ENCODE peak calls at places on chromosomes 16 and 17, in six cellular contexts. T is dorsolateral prefrontal cortex, M is heart right ventricle, W is PC-3, E is body of pancreas, O is right cardiac atrium. D is an unnamed sample.

GRCh38 chr16:6020162-6020980 is 922.8 kb upstream of the EEF2KMT start:
- DNase-seq in T (no peak), M (no peak), W (no peak), E (no peak), O (no peak), D (no peak)

GRCh38 chr16:30775381-30776099 is 11.5 kb downstream of the ZNF629 start:
- DNase-seq in T (peak), M (peak), W (peak), E (peak), O (peak), D (peak)

GRCh38 chr16:69706256-69706974 is 19.9 kb downstream of the NQO1 start:
- DNase-seq in T (no peak), M (no peak), W (peak), E (no peak), O (no peak), D (no peak)

GRCh38 chr16:75105306-75106061 is 11.1 kb downstream of the LDHD start:
- DNase-seq in T (no peak), M (peak), W (no peak), E (peak), O (no peak), D (peak)

GRCh38 chr17:70261170-70261569 is 91.8 kb downstream of the KCNJ2 start:
- DNase-seq in T (no peak), M (no peak), W (no peak), E (no peak), O (no peak), D (no peak)

GRCh38 chr17:5500804-5501391 is 14.5 kb downstream of the MIS12 start:
- DNase-seq in T (peak), M (peak), W (peak), E (peak), O (peak), D (peak)

GRCh38 chr17:61862975-61863800 is at the start of gene BRIP1:
- DNase-seq in T (peak), M (peak), W (peak), E (peak), O (peak), D (peak)

GRCh38 chr17:37026534-37026875 is 77.8 kb downstream of the AATF start:
- DNase-seq in T (no peak), M (no peak), W (no peak), E (no peak), O (no peak), D (no peak)

GRCh38 chr16:23508589-23509440 is 1.5 kb downstream of the GGA2 start:
- DNase-seq in T (peak), M (no peak), W (peak), E (peak), O (no peak), D (no peak)

GRCh38 chr16:80932725-80933124 is 74.0 kb downstream of the CMC2 start:
- DNase-seq in T (no peak), M (peak), W (peak), E (peak), O (peak), D (no peak)

GRCh38 chr17:17751489-17751995 is 70.3 kb downstream of the RAI1 start:
- DNase-seq in T (no peak), M (no peak), W (no peak), E (no peak), O (no peak), D (no peak)

GRCh38 chr16:69769404-69769803 is 7.3 kb downstream of the WWP2 start:
- DNase-seq in T (no peak), M (no peak), W (no peak), E (no peak), O (no peak), D (no peak)

GRCh38 chr16:86988920-86989715 is 328.1 kb downstream of the C16orf95 start:
- DNase-seq in T (no peak), M (no peak), W (no peak), E (no peak), O (no peak), D (no peak)

GRCh38 chr16:85384831-85385462 is 228.2 kb upstream of the GSE1 start:
- DNase-seq in T (peak), M (no peak), W (peak), E (no peak), O (peak), D (no peak)

GRCh38 chr17:36545093-36545464 is 360 bp downstream of the GGNBP2 start:
- DNase-seq in T (no peak), M (no peak), W (no peak), E (no peak), O (no peak), D (no peak)

GRCh38 chr17:66906321-66907278 is 57.9 kb upstream of the CACNG4 start:
- DNase-seq in T (peak), M (peak), W (peak), E (peak), O (peak), D (peak)

GRCh38 chr16:20901068-20901440 is 483 bp downstream of the LYRM1 start:
- DNase-seq in T (no peak), M (no peak), W (no peak), E (no peak), O (no peak), D (no peak)

GRCh38 chr17:40993856-40994255 is at the start of gene KRTAP3-3:
- DNase-seq in T (no peak), M (no peak), W (no peak), E (no peak), O (no peak), D (peak)

GRCh38 chr16:53664724-53665345 is 38.8 kb downstream of the RPGRIP1L start:
- DNase-seq in T (no peak), M (peak), W (no peak), E (peak), O (no peak), D (no peak)

GRCh38 chr16:56041556-56042140 is 149.6 kb upstream of the GNAO1 start:
- DNase-seq in T (no peak), M (peak), W (peak), E (peak), O (peak), D (peak)

GRCh38 chr16:30621765-30622164 is 11.6 kb upstream of the ZNF689 start:
- DNase-seq in T (no peak), M (no peak), W (peak), E (no peak), O (no peak), D (no peak)

GRCh38 chr16:86214326-86215232 is 295.7 kb upstream of the FOXF1 start:
- DNase-seq in T (peak), M (peak), W (no peak), E (peak), O (peak), D (no peak)

GRCh38 chr16:3456374-3456773 is 12.9 kb downstream of the NAA60 start:
- DNase-seq in T (no peak), M (peak), W (no peak), E (peak), O (no peak), D (no peak)

GRCh38 chr17:57609125-57609877 is 135.8 kb downstream of the CCDC182 start:
- DNase-seq in T (peak), M (no peak), W (no peak), E (peak), O (no peak), D (no peak)

GRCh38 chr17:42555122-42555622 is 2.4 kb downstream of the HSD17B1 start:
- DNase-seq in T (no peak), M (no peak), W (no peak), E (no peak), O (no peak), D (no peak)

GRCh38 chr17:42553866-42554249 is 1.1 kb downstream of the HSD17B1 start:
- DNase-seq in T (no peak), M (no peak), W (peak), E (peak), O (no peak), D (peak)

GRCh38 chr17:42554250-42555121 is 1.8 kb downstream of the HSD17B1 start:
- DNase-seq in T (peak), M (peak), W (peak), E (peak), O (peak), D (peak)

GRCh38 chr17:42548993-42549755 is 3.5 kb upstream of the HSD17B1 start:
- DNase-seq in T (no peak), M (no peak), W (no peak), E (no peak), O (no peak), D (no peak)

DNA sequence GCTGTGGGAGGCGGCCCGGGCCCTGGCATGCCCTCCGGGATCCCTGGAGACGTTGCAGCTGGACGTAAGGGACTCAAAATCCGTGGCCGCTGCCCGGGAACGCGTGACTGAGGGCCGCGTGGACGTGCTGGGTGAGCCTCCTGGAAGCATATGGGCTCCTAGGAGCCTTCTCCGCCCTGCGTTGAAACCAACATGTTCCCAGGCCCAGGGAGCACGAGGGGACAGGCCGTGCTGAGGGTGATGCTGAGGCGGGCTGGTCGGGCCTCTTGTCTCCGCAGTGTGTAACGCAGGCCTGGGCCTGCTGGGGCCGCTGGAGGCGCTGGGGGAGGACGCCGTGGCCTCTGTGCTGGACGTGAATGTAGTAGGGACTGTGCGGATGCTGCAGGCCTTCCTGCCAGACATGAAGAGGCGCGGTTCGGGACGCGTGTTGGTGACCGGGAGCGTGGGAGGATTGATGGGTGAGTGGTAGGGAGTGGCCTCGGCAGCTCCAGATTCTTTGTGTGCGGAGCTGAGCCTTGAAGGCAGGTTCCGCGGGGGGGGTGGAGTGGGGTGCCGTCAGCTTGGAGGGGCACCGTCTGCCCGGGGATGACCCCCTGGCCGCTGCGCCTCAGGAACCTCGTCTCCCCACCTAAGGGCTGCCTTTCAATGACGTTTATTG is 567 bp downstream of the HSD17B1 start:
- DNase-seq in T (no peak), M (no peak), W (no peak), E (no peak), O (peak), D (no peak)
- H3K27ac ChIP-seq in T (peak), M (peak), W (no peak), E (no peak), O (no peak), D (no peak)

DNA sequence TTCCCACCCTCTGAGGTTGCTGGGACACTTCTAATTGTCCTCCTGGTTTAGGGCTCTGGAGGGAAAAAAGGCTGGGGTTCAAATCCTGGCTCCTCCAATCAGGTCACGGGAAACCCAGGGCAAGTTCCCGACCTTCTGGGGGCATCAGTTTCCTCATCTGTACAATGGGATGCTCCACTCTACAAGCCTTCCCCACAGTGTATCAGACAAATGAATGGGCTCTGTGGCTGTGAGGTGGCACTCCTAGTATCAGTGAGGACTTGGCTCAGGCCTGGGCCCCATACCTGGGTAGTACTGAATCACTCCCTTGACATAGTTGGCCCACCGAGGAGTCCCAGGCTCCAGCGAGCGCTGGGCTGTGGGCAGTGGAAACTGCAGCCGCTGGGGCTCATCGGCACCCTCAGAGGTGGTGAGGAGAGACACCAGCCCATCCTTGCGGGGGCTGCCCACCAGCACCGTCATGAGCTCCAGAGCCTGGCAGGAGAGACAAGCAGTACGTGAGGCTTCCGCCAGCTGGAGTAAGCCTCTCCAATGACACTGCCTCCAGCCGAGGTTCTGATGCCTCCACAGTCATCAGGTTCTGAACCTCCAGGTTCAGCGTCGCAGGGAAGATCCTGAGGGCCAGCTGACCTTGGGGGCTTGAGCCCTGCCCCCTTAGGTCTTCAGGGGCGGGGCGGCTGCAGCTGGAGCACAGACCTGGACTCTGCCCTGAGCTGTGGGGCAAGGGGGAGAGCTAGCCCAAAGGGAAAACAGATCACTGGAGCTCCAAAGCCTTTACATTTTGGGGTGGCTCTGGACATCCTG is 1.2 kb downstream of the GALK1 start:
- DNase-seq in T (no peak), M (no peak), W (no peak), E (no peak), O (no peak), D (no peak)
- H3K27ac ChIP-seq in T (peak), M (peak), W (no peak), E (peak), O (no peak), D (peak)

GRCh38 chr17:13403982-13404931 is 197.5 kb downstream of the HS3ST3A1 start:
- DNase-seq in T (no peak), M (no peak), W (no peak), E (no peak), O (no peak), D (no peak)
- H3K27ac ChIP-seq in T (no peak), M (no peak), W (no peak), E (no peak), O (no peak), D (no peak)

GRCh38 chr17:32822996-32823395 is 53.9 kb downstream of the MYO1D start:
- DNase-seq in T (no peak), M (no peak), W (no peak), E (no peak), O (no peak), D (no peak)
- H3K27ac ChIP-seq in T (no peak), M (no peak), W (no peak), E (no peak), O (no peak), D (no peak)

DNA sequence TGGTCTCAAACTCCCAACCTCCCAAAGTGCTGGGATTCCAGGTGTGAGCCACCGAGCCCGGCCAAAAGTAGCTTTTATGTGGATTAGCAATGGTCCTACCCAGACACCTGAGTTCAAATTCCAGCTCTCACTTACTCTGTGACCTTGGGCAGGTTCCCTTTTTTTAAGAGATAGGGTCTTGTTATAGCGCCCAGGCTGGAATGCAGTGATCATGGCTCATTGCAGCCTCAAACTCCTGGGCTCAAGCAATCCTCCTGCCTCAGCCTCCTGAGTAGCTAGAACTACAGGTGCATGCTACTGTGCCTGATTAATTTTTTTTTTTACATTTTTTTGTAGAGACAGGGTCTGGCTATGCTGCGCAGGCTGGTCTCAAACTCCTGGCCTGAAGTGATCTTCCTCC is 16.6 kb downstream of the HDAC5 start:
- DNase-seq in T (no peak), M (no peak), W (no peak), E (no peak), O (no peak), D (no peak)
- H3K27ac ChIP-seq in T (peak), M (peak), W (no peak), E (no peak), O (no peak), D (no peak)

GRCh38 chr17:50853015-50853615 is 13.0 kb downstream of the TOB1 start:
- DNase-seq in T (no peak), M (no peak), W (no peak), E (no peak), O (no peak), D (no peak)
- H3K27ac ChIP-seq in T (no peak), M (peak), W (no peak), E (peak), O (peak), D (no peak)

GRCh38 chr16:27473101-27473900 is 71.3 kb downstream of the IL21R start:
- DNase-seq in T (no peak), M (no peak), W (no peak), E (no peak), O (peak), D (no peak)

GRCh38 chr16:27474921-27475320 is 72.9 kb downstream of the IL21R start:
- DNase-seq in T (no peak), M (no peak), W (no peak), E (no peak), O (peak), D (no peak)

GRCh38 chr16:27474041-27474440 is 72.1 kb downstream of the IL21R start:
- DNase-seq in T (no peak), M (no peak), W (no peak), E (no peak), O (peak), D (no peak)

GRCh38 chr16:27475561-27475960 is 73.6 kb downstream of the IL21R start:
- DNase-seq in T (no peak), M (no peak), W (peak), E (no peak), O (no peak), D (no peak)

DNA sequence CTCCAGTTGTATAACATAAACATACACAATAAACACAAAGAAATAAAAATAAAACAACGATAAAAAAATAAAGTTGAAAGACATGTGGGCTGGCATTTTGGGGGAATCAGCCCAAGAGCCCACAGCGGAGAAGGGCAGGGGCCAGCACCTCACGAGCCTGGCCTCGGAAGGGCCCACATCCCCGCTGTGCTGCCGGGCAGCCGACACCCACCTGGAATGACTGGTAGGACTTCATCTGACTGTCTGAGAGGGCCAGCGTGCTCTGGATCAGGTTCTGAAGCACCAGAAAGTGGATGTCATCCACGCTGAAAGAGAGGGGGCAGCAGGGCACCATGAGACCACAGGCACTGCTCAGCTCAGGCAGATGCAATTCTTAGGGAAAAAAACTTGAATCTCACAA is 73.5 kb downstream of the GTF3C1 start:
- DNase-seq in T (no peak), M (no peak), W (no peak), E (no peak), O (peak), D (no peak)
- H3K27ac ChIP-seq in T (no peak), M (no peak), W (no peak), E (no peak), O (no peak), D (no peak)

D was measured in DND-41.